ENCODE peak calls at places on chromosome 11, in five cellular contexts. One of them, this sample, is unnamed.

GRCh38 chr11:128598755-128599154 is 11.4 kb upstream of the ETS1 start:
- DNase-seq in mucosa of descending colon: no peak
- DNase-seq in sigmoid colon: no peak
- DNase-seq in H9: no peak
- DNase-seq in A549: no peak
- DNase-seq in this sample: no peak

GRCh38 chr11:124109377-124109776 is 5.9 kb upstream of the VWA5A start:
- DNase-seq in H9: no peak
- DNase-seq in A549: no peak
- DNase-seq in sigmoid colon: no peak
- DNase-seq in mucosa of descending colon: no peak
- DNase-seq in this sample: no peak

GRCh38 chr11:63590024-63590788 is 24.0 kb downstream of the PLAAT3 start:
- DNase-seq in mucosa of descending colon: no peak
- DNase-seq in A549: no peak
- DNase-seq in H9: no peak
- DNase-seq in sigmoid colon: peak
- DNase-seq in this sample: no peak

GRCh38 chr11:129975543-129975942 is 27.1 kb downstream of the PRDM10 start:
- DNase-seq in A549: no peak
- DNase-seq in mucosa of descending colon: no peak
- DNase-seq in sigmoid colon: no peak
- DNase-seq in H9: no peak
- DNase-seq in this sample: no peak

GRCh38 chr11:35305670-35306382 is 113.5 kb downstream of the SLC1A2 start:
- DNase-seq in mucosa of descending colon: no peak
- DNase-seq in sigmoid colon: no peak
- DNase-seq in A549: peak
- DNase-seq in H9: peak
- DNase-seq in this sample: no peak

GRCh38 chr11:109306322-109306721 is 115.7 kb upstream of the C11orf87 start:
- DNase-seq in A549: no peak
- DNase-seq in mucosa of descending colon: no peak
- DNase-seq in sigmoid colon: no peak
- DNase-seq in H9: no peak
- DNase-seq in this sample: no peak

GRCh38 chr11:73916435-73916834 is 34.4 kb upstream of the DNAJB13 start:
- DNase-seq in H9: no peak
- DNase-seq in A549: no peak
- DNase-seq in sigmoid colon: no peak
- DNase-seq in mucosa of descending colon: no peak
- DNase-seq in this sample: no peak

GRCh38 chr11:122268601-122269130 is 152.7 kb upstream of the BLID start:
- DNase-seq in H9: no peak
- DNase-seq in mucosa of descending colon: no peak
- DNase-seq in sigmoid colon: no peak
- DNase-seq in A549: no peak
- DNase-seq in this sample: no peak

GRCh38 chr11:32204751-32205150 is 113.9 kb downstream of the RCN1 start:
- DNase-seq in mucosa of descending colon: no peak
- DNase-seq in sigmoid colon: no peak
- DNase-seq in A549: no peak
- DNase-seq in H9: no peak
- DNase-seq in this sample: no peak

GRCh38 chr11:134866981-134867675 is 455.1 kb upstream of the B3GAT1 start:
- DNase-seq in A549: no peak
- DNase-seq in sigmoid colon: no peak
- DNase-seq in H9: no peak
- DNase-seq in mucosa of descending colon: no peak
- DNase-seq in this sample: no peak

GRCh38 chr11:44269369-44270351 is 40.3 kb downstream of the ALX4 start:
- DNase-seq in H9: no peak
- DNase-seq in A549: no peak
- DNase-seq in sigmoid colon: no peak
- DNase-seq in mucosa of descending colon: no peak
- DNase-seq in this sample: no peak

GRCh38 chr11:4393209-4394196 is at the start of gene TRIM21:
- DNase-seq in H9: peak
- DNase-seq in mucosa of descending colon: peak
- DNase-seq in A549: peak
- DNase-seq in sigmoid colon: peak
- DNase-seq in this sample: no peak

GRCh38 chr11:108933630-108934029 is 268.8 kb downstream of the DDX10 start:
- DNase-seq in mucosa of descending colon: no peak
- DNase-seq in H9: no peak
- DNase-seq in sigmoid colon: no peak
- DNase-seq in A549: no peak
- DNase-seq in this sample: no peak

GRCh38 chr11:69058501-69059270 is 10.0 kb downstream of the TPCN2 start:
- DNase-seq in mucosa of descending colon: peak
- DNase-seq in sigmoid colon: no peak
- DNase-seq in H9: no peak
- DNase-seq in A549: no peak
- DNase-seq in this sample: no peak

GRCh38 chr11:61690706-61691377 is 10.7 kb downstream of the DAGLA start:
- DNase-seq in sigmoid colon: no peak
- DNase-seq in mucosa of descending colon: peak
- DNase-seq in A549: no peak
- DNase-seq in H9: no peak
- DNase-seq in this sample: no peak

GRCh38 chr11:48172818-48173609 is 43.6 kb upstream of the OR4B1 start:
- DNase-seq in H9: peak
- DNase-seq in A549: peak
- DNase-seq in mucosa of descending colon: peak
- DNase-seq in sigmoid colon: no peak
- DNase-seq in this sample: peak

GRCh38 chr11:116193321-116194114 is 579.3 kb downstream of the BUD13 start:
- DNase-seq in mucosa of descending colon: no peak
- DNase-seq in H9: peak
- DNase-seq in sigmoid colon: peak
- DNase-seq in A549: peak
- DNase-seq in this sample: no peak

GRCh38 chr11:2098691-2099522 is 40.3 kb downstream of the IGF2 start:
- DNase-seq in A549: no peak
- DNase-seq in sigmoid colon: peak
- DNase-seq in mucosa of descending colon: peak
- DNase-seq in H9: peak
- DNase-seq in this sample: no peak

GRCh38 chr11:2100361-2101170 is 38.6 kb downstream of the IGF2 start:
- DNase-seq in mucosa of descending colon: peak
- DNase-seq in sigmoid colon: peak
- DNase-seq in A549: no peak
- DNase-seq in H9: peak
- DNase-seq in this sample: no peak

GRCh38 chr11:2097998-2098690 is 41.0 kb downstream of the IGF2 start:
- DNase-seq in H9: no peak
- DNase-seq in mucosa of descending colon: no peak
- DNase-seq in A549: no peak
- DNase-seq in sigmoid colon: peak
- DNase-seq in this sample: no peak

GRCh38 chr11:2101171-2101675 is 38.0 kb downstream of the IGF2 start:
- DNase-seq in mucosa of descending colon: peak
- DNase-seq in sigmoid colon: peak
- DNase-seq in H9: no peak
- DNase-seq in A549: no peak
- DNase-seq in this sample: no peak

DNA sequence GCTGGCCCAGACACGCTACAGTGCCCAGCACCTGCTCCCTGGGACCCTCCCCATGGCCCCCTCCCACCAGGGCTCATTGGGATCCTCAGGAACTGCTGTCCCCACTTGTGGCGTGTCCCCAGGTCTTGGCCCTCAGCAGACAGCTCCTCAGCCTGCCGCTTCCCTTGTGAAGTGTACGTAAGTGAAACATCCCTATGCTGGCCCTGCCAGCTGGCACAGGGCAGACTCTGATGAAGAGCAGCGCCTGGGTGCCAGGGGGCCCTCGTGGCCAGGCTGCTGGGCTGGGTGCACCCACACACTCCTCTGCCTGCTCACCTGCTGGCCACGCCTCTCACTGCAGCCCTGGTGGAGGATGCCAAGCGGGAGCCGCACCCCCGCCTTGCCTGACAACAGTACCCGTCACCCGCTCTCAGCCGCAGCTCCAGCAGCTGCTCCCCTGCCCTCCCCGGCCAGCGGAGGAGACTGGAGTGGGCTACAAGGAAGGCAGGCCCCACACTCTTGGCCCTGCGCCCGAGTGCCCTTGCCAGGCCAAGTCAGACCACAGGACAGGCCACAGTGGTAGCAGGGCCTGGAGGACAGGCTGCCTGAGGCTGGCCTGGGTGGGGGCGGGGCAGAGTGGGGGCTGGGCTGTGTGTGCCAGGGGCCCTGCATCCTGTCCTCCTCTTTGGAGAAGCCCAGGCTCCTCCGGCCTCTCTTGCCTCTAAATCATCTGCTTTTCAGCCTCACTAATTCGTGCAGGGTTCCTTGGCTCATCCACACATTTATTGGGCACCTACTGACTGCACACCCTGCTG is 39.5 kb downstream of the IGF2 start:
- DNase-seq in H9: peak
- DNase-seq in mucosa of descending colon: peak
- DNase-seq in A549: no peak
- DNase-seq in sigmoid colon: peak
- DNase-seq in this sample: no peak
- TF ChIP-seq CTCF in H9: peak
- TF ChIP-seq CTCF in mucosa of descending colon: no peak
- TF ChIP-seq CTCF in A549: no peak
- TF ChIP-seq CTCF in sigmoid colon: no peak
- TF ChIP-seq CTCF in this sample: no peak

DNA sequence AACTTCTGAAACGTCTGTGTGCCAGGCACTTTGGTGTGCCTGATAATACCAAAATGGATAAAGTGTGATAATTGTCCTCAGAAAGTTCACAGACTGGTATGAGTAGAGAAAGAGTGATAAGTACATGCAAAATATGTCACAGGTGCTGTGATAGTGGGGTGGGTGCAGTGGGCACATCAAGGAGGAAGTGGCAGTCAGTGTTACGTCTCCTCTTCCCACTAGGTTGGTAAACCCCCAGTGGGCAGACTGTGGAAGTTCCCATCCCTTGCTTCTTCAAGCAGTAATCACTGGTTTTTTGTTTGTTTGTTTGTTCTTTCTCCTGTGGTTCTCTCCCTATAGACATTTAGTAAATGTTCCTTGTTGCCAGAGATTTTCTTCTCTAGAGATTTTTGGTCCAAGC is 5.4 kb downstream of the RNF121 start:
- DNase-seq in H9: no peak
- DNase-seq in A549: no peak
- DNase-seq in mucosa of descending colon: no peak
- DNase-seq in sigmoid colon: no peak
- DNase-seq in this sample: no peak
- TF ChIP-seq CTCF in H9: no peak
- TF ChIP-seq CTCF in A549: no peak
- TF ChIP-seq CTCF in mucosa of descending colon: no peak
- TF ChIP-seq CTCF in sigmoid colon: no peak
- TF ChIP-seq CTCF in this sample: no peak

DNA sequence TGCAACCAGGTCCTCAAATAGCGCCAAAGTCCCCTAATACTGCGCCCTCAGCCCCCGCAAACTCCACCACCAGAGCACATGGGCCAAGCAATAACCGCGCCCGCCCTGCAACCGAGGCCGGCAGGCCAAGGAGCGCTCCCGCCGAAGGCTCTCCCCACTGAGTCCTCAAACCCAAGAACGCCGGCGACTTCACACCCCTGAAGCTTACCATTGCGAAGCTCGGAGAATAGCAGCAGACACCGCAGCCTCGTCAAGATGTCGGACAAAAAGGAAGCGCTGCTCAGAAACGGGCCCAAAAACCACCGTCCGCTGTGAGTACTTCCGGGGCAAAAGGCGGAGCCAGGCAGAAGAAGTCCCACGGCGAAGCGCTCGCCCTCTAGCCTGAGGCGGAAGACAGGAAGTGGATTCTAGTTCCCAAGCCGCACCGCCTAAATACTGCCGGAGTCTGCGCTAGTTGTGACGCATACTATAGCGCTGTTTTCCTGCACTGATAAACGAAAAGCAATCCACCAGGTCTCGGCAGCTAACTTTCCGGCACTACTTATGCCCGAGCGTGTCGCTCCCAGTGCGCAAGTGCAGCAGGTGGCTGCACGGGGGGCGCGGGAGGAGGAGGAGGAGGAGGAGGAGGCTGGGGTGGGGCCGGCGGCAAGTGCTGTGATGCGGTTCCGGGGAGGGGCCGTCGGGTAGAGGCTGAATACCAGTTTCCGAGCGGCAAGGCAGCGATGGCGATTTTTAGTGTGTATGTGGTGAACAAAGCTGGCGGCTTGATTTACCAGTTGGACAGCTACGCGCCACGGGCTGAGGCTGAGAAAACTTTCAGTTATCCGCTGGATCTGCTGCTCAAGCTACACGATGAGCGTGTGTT is at the start of the genes RPS25 and TRAPPC4:
- DNase-seq in H9: peak
- DNase-seq in mucosa of descending colon: peak
- DNase-seq in A549: peak
- DNase-seq in sigmoid colon: peak
- DNase-seq in this sample: peak
- TF ChIP-seq CTCF in H9: no peak
- TF ChIP-seq CTCF in mucosa of descending colon: no peak
- TF ChIP-seq CTCF in A549: no peak
- TF ChIP-seq CTCF in sigmoid colon: no peak
- TF ChIP-seq CTCF in this sample: no peak

GRCh38 chr11:113436672-113437252 is 38.4 kb downstream of the DRD2 start:
- DNase-seq in H9: no peak
- DNase-seq in sigmoid colon: peak
- DNase-seq in mucosa of descending colon: no peak
- DNase-seq in A549: no peak
- DNase-seq in this sample: no peak
- TF ChIP-seq CTCF in H9: no peak
- TF ChIP-seq CTCF in sigmoid colon: no peak
- TF ChIP-seq CTCF in mucosa of descending colon: no peak
- TF ChIP-seq CTCF in A549: no peak
- TF ChIP-seq CTCF in this sample: no peak

GRCh38 chr11:19345848-19346681 is 105.3 kb upstream of the E2F8 start:
- DNase-seq in mucosa of descending colon: no peak
- DNase-seq in A549: peak
- DNase-seq in sigmoid colon: no peak
- DNase-seq in H9: no peak
- DNase-seq in this sample: peak
- TF ChIP-seq CTCF in mucosa of descending colon: no peak
- TF ChIP-seq CTCF in A549: no peak
- TF ChIP-seq CTCF in sigmoid colon: no peak
- TF ChIP-seq CTCF in H9: peak
- TF ChIP-seq CTCF in this sample: no peak

GRCh38 chr11:120212259-120212888 is 1.5 kb downstream of the OAF start:
- DNase-seq in sigmoid colon: no peak
- DNase-seq in A549: no peak
- DNase-seq in mucosa of descending colon: peak
- DNase-seq in H9: no peak
- DNase-seq in this sample: no peak

GRCh38 chr11:120209750-120210650 is 832 bp upstream of the OAF start:
- DNase-seq in sigmoid colon: no peak
- DNase-seq in H9: no peak
- DNase-seq in mucosa of descending colon: no peak
- DNase-seq in A549: no peak
- DNase-seq in this sample: no peak

GRCh38 chr11:120211522-120212258 is 858 bp downstream of the OAF start:
- DNase-seq in mucosa of descending colon: peak
- DNase-seq in sigmoid colon: no peak
- DNase-seq in A549: no peak
- DNase-seq in H9: no peak
- DNase-seq in this sample: no peak

GRCh38 chr11:120212926-120213325 is 2.1 kb downstream of the OAF start:
- DNase-seq in A549: no peak
- DNase-seq in mucosa of descending colon: peak
- DNase-seq in sigmoid colon: no peak
- DNase-seq in H9: no peak
- DNase-seq in this sample: no peak

GRCh38 chr11:120210651-120211521 is at the start of gene OAF:
- DNase-seq in sigmoid colon: peak
- DNase-seq in H9: peak
- DNase-seq in mucosa of descending colon: peak
- DNase-seq in A549: peak
- DNase-seq in this sample: peak
- TF ChIP-seq CTCF in sigmoid colon: no peak
- TF ChIP-seq CTCF in H9: no peak
- TF ChIP-seq CTCF in mucosa of descending colon: no peak
- TF ChIP-seq CTCF in A549: peak
- TF ChIP-seq CTCF in this sample: no peak

This sample was measured in D721Med.